ENCODE peak calls at places on chromosomes 6 and 20, in six cellular contexts. I, O, T, A, B and P are unnamed samples.

GRCh38 chr6:13560651-13561044 is 13.8 kb upstream of the SIRT5 start:
- DNase-seq in A (no peak), B (no peak), O (no peak), T (no peak), I (no peak), P (no peak)

GRCh38 chr20:20641783-20642182 is 70.7 kb downstream of the RALGAPA2 start:
- DNase-seq in A (no peak), O (no peak), T (no peak), B (no peak), I (no peak), P (no peak)

GRCh38 chr6:6823568-6824224 is 235.2 kb downstream of the LY86 start:
- DNase-seq in B (no peak), O (no peak), T (no peak), A (no peak), I (no peak), P (no peak)

GRCh38 chr20:39795401-39796272 is 833.5 kb downstream of the DHX35 start:
- DNase-seq in A (peak), O (no peak), B (peak), I (no peak), T (no peak), P (no peak)

GRCh38 chr20:25053207-25054132 is 4.5 kb downstream of the ACSS1 start:
- DNase-seq in I (no peak), B (no peak), A (peak), O (no peak), T (no peak), P (no peak)

GRCh38 chr20:12722096-12722495 is 286.7 kb upstream of the SPTLC3 start:
- DNase-seq in I (no peak), A (no peak), B (no peak), T (no peak), O (no peak), P (peak)

GRCh38 chr6:35177139-35177538 is 36.0 kb upstream of the TCP11 start:
- DNase-seq in A (no peak), I (no peak), T (no peak), O (no peak), B (no peak), P (no peak)

GRCh38 chr6:47655719-47656595 is 42.4 kb upstream of the ADGRF4 start:
- DNase-seq in T (peak), O (peak), A (no peak), I (no peak), B (peak), P (peak)

GRCh38 chr6:151690303-151690702 is 117.2 kb upstream of the ESR1 start:
- DNase-seq in O (no peak), I (no peak), B (no peak), T (no peak), A (no peak), P (no peak)

GRCh38 chr6:71406871-71407860 is 118.6 kb downstream of the OGFRL1 start:
- DNase-seq in A (no peak), I (peak), B (no peak), T (peak), O (no peak), P (no peak)

GRCh38 chr6:127844529-127844928 is 56.3 kb downstream of the THEMIS start:
- DNase-seq in A (peak), I (no peak), T (no peak), B (no peak), O (no peak), P (no peak)

GRCh38 chr6:114342826-114343781 is at the start of gene HS3ST5:
- DNase-seq in T (peak), I (peak), B (peak), A (peak), O (peak), P (no peak)

GRCh38 chr6:41277644-41278043 is 8.8 kb downstream of the TREM1 start:
- DNase-seq in B (no peak), T (no peak), I (no peak), A (no peak), O (no peak), P (no peak)

GRCh38 chr6:129863664-129864063 is 2.5 kb upstream of the TMEM244 start:
- DNase-seq in T (no peak), I (no peak), B (peak), A (peak), O (no peak), P (no peak)

GRCh38 chr6:106533079-106533478 is 96.2 kb downstream of the RTN4IP1 start:
- DNase-seq in I (no peak), B (no peak), T (peak), A (no peak), O (no peak), P (peak)

GRCh38 chr6:3525915-3526314 is 69.1 kb upstream of the SLC22A23 start:
- DNase-seq in T (no peak), O (no peak), I (no peak), B (no peak), A (no peak), P (no peak)

GRCh38 chr20:49310695-49311094 is 32.8 kb upstream of the ZNFX1 start:
- DNase-seq in O (no peak), B (no peak), T (no peak), A (peak), I (no peak), P (no peak)

GRCh38 chr6:11393713-11394627 is 143.6 kb upstream of the TMEM170B start:
- DNase-seq in A (peak), B (peak), O (no peak), I (no peak), T (no peak), P (peak)

GRCh38 chr6:43060034-43060754 is 763 bp downstream of the KLC4 start:
- DNase-seq in T (no peak), B (no peak), A (no peak), I (no peak), O (no peak), P (peak)

GRCh38 chr6:145842693-145843546 is 28.3 kb upstream of the FBXO30 start:
- DNase-seq in A (peak), T (no peak), B (peak), I (no peak), O (no peak), P (no peak)

GRCh38 chr6:14865609-14866100 is 380.2 kb upstream of the JARID2 start:
- DNase-seq in A (peak), O (no peak), B (no peak), T (no peak), I (no peak), P (no peak)

GRCh38 chr6:28635547-28636158 is 110.0 kb downstream of the GPX5 start:
- DNase-seq in T (peak), A (no peak), O (no peak), I (no peak), B (no peak), P (no peak)

GRCh38 chr6:79546186-79546585 is 9.0 kb upstream of the LCA5 start:
- DNase-seq in B (peak), O (no peak), I (no peak), A (peak), T (no peak), P (no peak)

GRCh38 chr20:56689318-56689717 is 60.2 kb downstream of the TFAP2C start:
- DNase-seq in T (no peak), I (no peak), O (no peak), B (no peak), A (no peak), P (peak)

GRCh38 chr6:26457407-26457795 is 354 bp upstream of the BTN2A1 start:
- DNase-seq in B (no peak), I (peak), O (no peak), A (no peak), T (peak), P (no peak)

GRCh38 chr6:145705561-145705960 is 29.8 kb downstream of the EPM2A start:
- DNase-seq in I (no peak), T (no peak), B (peak), O (no peak), A (peak), P (no peak)

GRCh38 chr20:4809707-4810106 is 88.0 kb downstream of the PRND start:
- DNase-seq in A (no peak), O (no peak), T (no peak), I (no peak), B (no peak), P (no peak)

GRCh38 chr6:8562133-8562532 is 126.8 kb upstream of the SLC35B3 start:
- DNase-seq in I (no peak), B (no peak), O (peak), T (no peak), A (no peak), P (no peak)

GRCh38 chr6:134605034-134605433 is 287.1 kb upstream of the SGK1 start:
- DNase-seq in T (no peak), I (no peak), B (no peak), O (no peak), A (no peak), P (no peak)

GRCh38 chr6:120378582-120379220 is 955.6 kb downstream of the TBC1D32 start:
- DNase-seq in I (no peak), B (peak), T (no peak), A (no peak), O (no peak), P (peak)

GRCh38 chr20:54153041-54153327 is 20.8 kb downstream of the CYP24A1 start:
- DNase-seq in I (no peak), A (no peak), T (no peak), B (no peak), O (no peak), P (no peak)

GRCh38 chr6:90296346-90297123 is at the start of gene BACH2:
- DNase-seq in O (peak), A (peak), T (peak), I (peak), B (peak), P (peak)
- H3K18ac ChIP-seq in O (peak), A (no peak), T (peak), I (peak), B (peak), P (peak)

GRCh38 chr20:32522775-32523612 is 62.1 kb downstream of the NOL4L start:
- DNase-seq in T (no peak), I (no peak), B (no peak), O (no peak), A (peak), P (no peak)
- H4K91ac ChIP-seq in T (no peak), I (no peak), B (no peak), O (no peak), A (no peak), P (no peak)

GRCh38 chr6:131290955-131291354 is 155.7 kb downstream of the AKAP7 start:
- DNase-seq in O (no peak), T (no peak), B (no peak), I (no peak), A (no peak), P (no peak)

GRCh38 chr6:131288214-131288613 is 152.9 kb downstream of the AKAP7 start:
- DNase-seq in I (no peak), T (no peak), B (no peak), A (no peak), O (no peak), P (no peak)

GRCh38 chr6:131292145-131292938 is 157.1 kb downstream of the AKAP7 start:
- DNase-seq in I (no peak), O (no peak), B (no peak), T (no peak), A (no peak), P (no peak)

GRCh38 chr6:131295081-131295480 is 159.8 kb downstream of the AKAP7 start:
- DNase-seq in A (no peak), I (no peak), T (peak), B (no peak), O (no peak), P (no peak)

DNA sequence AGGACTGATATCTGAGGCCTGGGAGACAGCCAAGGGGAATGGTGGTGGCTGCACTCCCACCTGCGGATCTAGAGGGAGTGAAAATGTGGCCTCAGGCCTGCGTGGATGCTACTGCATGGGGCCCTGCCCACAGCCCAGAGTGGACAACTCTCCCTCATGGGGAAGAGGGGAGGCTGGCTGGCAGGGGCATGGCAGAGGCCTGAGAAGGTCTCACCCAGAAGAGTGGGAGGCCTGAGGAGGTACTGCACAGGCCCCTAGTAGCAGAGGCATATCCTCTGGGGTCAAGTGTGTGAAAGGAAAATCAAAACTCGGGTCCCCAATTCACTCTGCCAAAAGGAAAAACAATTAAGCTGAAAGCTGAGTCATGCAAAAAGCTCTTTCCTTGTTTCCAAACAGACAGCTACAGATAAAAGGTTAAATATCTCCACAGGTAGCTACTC is 158.2 kb downstream of the AKAP7 start:
- DNase-seq in O (no peak), A (no peak), I (no peak), B (no peak), T (no peak), P (no peak)
- H2AK5ac ChIP-seq in O (no peak), A (no peak), I (peak), B (no peak), T (no peak), P (no peak)

GRCh38 chr6:139473731-139474130 is 99.3 kb upstream of the CITED2 start:
- DNase-seq in B (no peak), T (no peak), O (no peak), A (no peak), I (no peak), P (no peak)
- H3K18ac ChIP-seq in B (peak), T (no peak), O (no peak), A (peak), I (peak), P (no peak)

GRCh38 chr6:29941006-29941405 is 1.3 kb upstream of the HLA-A start:
- DNase-seq in I (no peak), A (no peak), O (no peak), B (peak), T (no peak), P (peak)

GRCh38 chr6:29935273-29935955 is 6.9 kb upstream of the HLA-A start:
- DNase-seq in T (no peak), I (no peak), B (no peak), A (no peak), O (no peak), P (no peak)

GRCh38 chr6:29941476-29941875 is 856 bp upstream of the HLA-A start:
- DNase-seq in A (peak), T (no peak), O (no peak), I (no peak), B (peak), P (no peak)

GRCh38 chr6:29941916-29942274 is 437 bp upstream of the HLA-A start:
- DNase-seq in T (no peak), A (no peak), I (no peak), O (no peak), B (no peak), P (no peak)

DNA sequence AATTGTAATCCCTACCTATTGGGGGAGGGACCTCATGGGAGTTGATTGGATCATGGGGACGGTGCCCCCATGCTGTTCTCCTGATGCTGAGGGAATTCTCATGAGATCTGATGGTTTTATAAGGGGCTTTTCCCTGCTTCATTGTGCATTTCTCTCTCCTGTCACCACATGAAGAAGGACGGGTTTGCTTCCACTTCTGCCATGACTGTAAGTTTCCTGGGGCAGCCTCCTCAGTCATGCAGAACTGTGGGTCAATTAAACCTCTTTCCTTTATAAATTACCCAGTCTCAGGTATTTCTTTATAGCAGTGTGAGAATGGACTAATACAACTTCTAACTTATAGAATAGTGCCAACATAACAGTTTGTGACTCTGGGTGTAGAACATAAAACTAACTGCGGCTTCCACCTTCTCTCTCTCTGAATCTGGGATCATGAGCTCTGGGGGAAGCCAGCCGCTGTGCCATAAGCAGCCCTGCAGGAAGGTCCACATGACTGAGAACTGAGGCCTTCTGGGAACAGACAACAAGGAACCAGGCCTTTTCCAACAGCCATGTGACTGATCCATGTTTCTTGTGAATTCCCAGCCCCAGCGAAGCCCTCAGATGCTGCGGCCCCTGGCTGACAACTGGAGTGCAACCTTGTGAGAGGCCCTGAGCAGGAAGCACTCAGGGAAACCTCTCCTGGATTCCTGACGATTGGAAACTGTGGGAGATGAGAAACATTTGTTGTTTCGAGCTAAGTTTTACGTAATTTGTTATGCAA is 3.4 kb upstream of the HLA-A start:
- DNase-seq in I (no peak), B (no peak), O (no peak), A (no peak), T (no peak), P (no peak)
- H4K91ac ChIP-seq in I (no peak), B (no peak), O (no peak), A (no peak), T (no peak), P (no peak)

GRCh38 chr6:38856490-38856889 is 141.4 kb downstream of the DNAH8 start:
- DNase-seq in O (no peak), I (no peak), B (no peak), T (no peak), A (no peak), P (no peak)
- H2AK5ac ChIP-seq in O (no peak), I (no peak), B (no peak), T (no peak), A (no peak), P (no peak)

GRCh38 chr20:2101935-2102584 is 433 bp downstream of the STK35 start:
- DNase-seq in B (peak), T (peak), I (peak), O (peak), A (peak), P (peak)

GRCh38 chr20:2104236-2104635 is 2.6 kb downstream of the STK35 start:
- DNase-seq in I (no peak), A (no peak), B (peak), O (no peak), T (no peak), P (no peak)

GRCh38 chr20:2103454-2104153 is 2.0 kb downstream of the STK35 start:
- DNase-seq in B (peak), A (no peak), T (no peak), I (no peak), O (no peak), P (no peak)

GRCh38 chr20:2101057-2101934 is at the start of gene STK35:
- DNase-seq in I (peak), A (no peak), O (no peak), T (peak), B (no peak), P (peak)

GRCh38 chr20:2102585-2103453 is 1.2 kb downstream of the STK35 start:
- DNase-seq in T (peak), A (peak), B (peak), I (peak), O (peak), P (peak)
- H3K18ac ChIP-seq in T (peak), A (peak), B (peak), I (peak), O (peak), P (peak)